ENCODE peak calls at places on chromosomes 6 and 20, in six cellular contexts. J, Z, T, Q, W and Y are unnamed samples.

GRCh38 chr6:159118941-159119340 is 50.3 kb upstream of the FNDC1 start:
- DNase-seq in J (no peak), T (no peak), Z (no peak), Q (no peak), W (no peak), Y (no peak)

GRCh38 chr6:68967549-68968300 is 332.6 kb downstream of the ADGRB3 start:
- DNase-seq in Z (peak), W (peak), T (peak), Q (peak), J (peak), Y (no peak)

GRCh38 chr20:57330998-57331397 is 1.4 kb downstream of the SPO11 start:
- DNase-seq in T (no peak), W (no peak), Z (peak), Q (no peak), J (no peak), Y (no peak)

GRCh38 chr20:21705466-21706344 is at the start of gene PAX1:
- DNase-seq in J (no peak), Z (no peak), Q (no peak), W (no peak), T (no peak), Y (no peak)

GRCh38 chr20:4681441-4681840 is 40.3 kb upstream of the PRND start:
- DNase-seq in T (no peak), Z (no peak), Q (no peak), W (no peak), J (no peak), Y (no peak)

GRCh38 chr20:57089701-57090144 is 176.7 kb downstream of the BMP7 start:
- DNase-seq in W (peak), Z (peak), J (peak), Q (peak), T (peak), Y (peak)

GRCh38 chr6:147128056-147128455 is 76.2 kb upstream of the STXBP5 start:
- DNase-seq in W (no peak), J (no peak), Q (no peak), Z (no peak), T (no peak), Y (no peak)

GRCh38 chr6:88569959-88570358 is 393.5 kb downstream of the RNGTT start:
- DNase-seq in T (no peak), J (no peak), Z (no peak), W (no peak), Q (no peak), Y (no peak)

GRCh38 chr6:93398723-93399122 is 20.6 kb downstream of the EPHA7 start:
- DNase-seq in T (no peak), Q (peak), W (no peak), Z (no peak), J (no peak), Y (no peak)

GRCh38 chr20:41432620-41433602 is 66.3 kb upstream of the EMILIN3 start:
- DNase-seq in Z (no peak), J (no peak), T (no peak), Q (no peak), W (no peak), Y (no peak)

GRCh38 chr6:48775157-48775556 is 664.2 kb upstream of the PTCHD4 start:
- DNase-seq in W (no peak), Z (peak), T (no peak), J (no peak), Q (no peak), Y (no peak)

GRCh38 chr6:162123797-162124196 is 603.8 kb downstream of the PRKN start:
- DNase-seq in Z (peak), J (no peak), W (peak), Q (no peak), T (no peak), Y (no peak)